ENCODE peak calls at places on chromosomes 3 and 15, in four cellular contexts. One of them, this sample, is unnamed.

GRCh38 chr3:56761887-56762605 is 39.7 kb downstream of the ARHGEF3 start:
- DNase-seq in pancreas: no peak
- DNase-seq in NB4: no peak
- DNase-seq in fibroblast of pulmonary artery: peak
- DNase-seq in this sample: no peak

GRCh38 chr15:89681146-89681545 is 2.0 kb upstream of the PLIN1 start:
- DNase-seq in NB4: no peak
- DNase-seq in pancreas: no peak
- DNase-seq in fibroblast of pulmonary artery: no peak
- DNase-seq in this sample: no peak

GRCh38 chr3:127473244-127474024 is 117.1 kb downstream of the TPRA1 start:
- DNase-seq in fibroblast of pulmonary artery: no peak
- DNase-seq in pancreas: no peak
- DNase-seq in NB4: peak
- DNase-seq in this sample: peak

GRCh38 chr15:23687143-23687470 is at the start of gene NDN:
- DNase-seq in NB4: no peak
- DNase-seq in pancreas: peak
- DNase-seq in fibroblast of pulmonary artery: peak
- DNase-seq in this sample: no peak

GRCh38 chr15:95604634-95605036 is 725.9 kb upstream of the NR2F2 start:
- DNase-seq in fibroblast of pulmonary artery: peak
- DNase-seq in NB4: no peak
- DNase-seq in pancreas: no peak
- DNase-seq in this sample: no peak

GRCh38 chr3:138827222-138827621 is 7.5 kb downstream of the PIK3CB start:
- DNase-seq in NB4: no peak
- DNase-seq in pancreas: no peak
- DNase-seq in fibroblast of pulmonary artery: no peak
- DNase-seq in this sample: no peak

GRCh38 chr3:101142160-101142559 is 148.9 kb upstream of the ABI3BP start:
- DNase-seq in fibroblast of pulmonary artery: no peak
- DNase-seq in NB4: no peak
- DNase-seq in pancreas: no peak
- DNase-seq in this sample: no peak

GRCh38 chr15:63597033-63597790 is at the start of gene FBXL22:
- DNase-seq in NB4: no peak
- DNase-seq in pancreas: no peak
- DNase-seq in fibroblast of pulmonary artery: peak
- DNase-seq in this sample: no peak

GRCh38 chr3:192848371-192849233 is 69.1 kb downstream of the MB21D2 start:
- DNase-seq in pancreas: no peak
- DNase-seq in NB4: no peak
- DNase-seq in fibroblast of pulmonary artery: no peak
- DNase-seq in this sample: peak

GRCh38 chr15:75008249-75009017 is 13.1 kb downstream of the SCAMP5 start:
- DNase-seq in pancreas: no peak
- DNase-seq in NB4: peak
- DNase-seq in fibroblast of pulmonary artery: no peak
- DNase-seq in this sample: peak

GRCh38 chr3:29694783-29695182 is 413.9 kb downstream of the RBMS3 start:
- DNase-seq in NB4: no peak
- DNase-seq in pancreas: no peak
- DNase-seq in fibroblast of pulmonary artery: peak
- DNase-seq in this sample: no peak

GRCh38 chr15:75584121-75584520 is 5.0 kb upstream of the PTPN9 start:
- DNase-seq in pancreas: no peak
- DNase-seq in NB4: no peak
- DNase-seq in fibroblast of pulmonary artery: peak
- DNase-seq in this sample: no peak

GRCh38 chr3:128279594-128279880 is 126.3 kb downstream of the EEFSEC start:
- DNase-seq in pancreas: no peak
- DNase-seq in NB4: no peak
- DNase-seq in fibroblast of pulmonary artery: no peak
- DNase-seq in this sample: no peak

GRCh38 chr3:72390841-72391240 is 457.4 kb downstream of the SHQ1 start:
- DNase-seq in NB4: no peak
- DNase-seq in fibroblast of pulmonary artery: peak
- DNase-seq in pancreas: no peak
- DNase-seq in this sample: no peak

GRCh38 chr3:167650459-167650858 is 3.3 kb downstream of the WDR49 start:
- DNase-seq in pancreas: no peak
- DNase-seq in fibroblast of pulmonary artery: no peak
- DNase-seq in NB4: no peak
- DNase-seq in this sample: no peak

GRCh38 chr3:13174803-13175135 is 101.5 kb upstream of the IQSEC1 start:
- DNase-seq in NB4: no peak
- DNase-seq in pancreas: no peak
- DNase-seq in fibroblast of pulmonary artery: no peak
- DNase-seq in this sample: no peak

GRCh38 chr3:58306662-58307286 is 454 bp downstream of the HTD2 start:
- DNase-seq in NB4: peak
- DNase-seq in pancreas: peak
- DNase-seq in fibroblast of pulmonary artery: peak
- DNase-seq in this sample: peak

GRCh38 chr15:92503889-92504288 is 110.2 kb downstream of the ST8SIA2 start:
- DNase-seq in NB4: no peak
- DNase-seq in fibroblast of pulmonary artery: no peak
- DNase-seq in pancreas: no peak
- DNase-seq in this sample: no peak

GRCh38 chr3:122826315-122826714 is 31.4 kb downstream of the SLC49A4 start:
- DNase-seq in NB4: no peak
- DNase-seq in fibroblast of pulmonary artery: no peak
- DNase-seq in pancreas: no peak
- DNase-seq in this sample: no peak

GRCh38 chr15:88246666-88247446 is 9.7 kb downstream of the NTRK3 start:
- DNase-seq in fibroblast of pulmonary artery: peak
- DNase-seq in NB4: peak
- DNase-seq in pancreas: peak
- DNase-seq in this sample: peak

GRCh38 chr15:85324202-85324601 is 56.2 kb upstream of the AKAP13 start:
- DNase-seq in NB4: peak
- DNase-seq in pancreas: no peak
- DNase-seq in fibroblast of pulmonary artery: no peak
- DNase-seq in this sample: no peak

GRCh38 chr3:67083277-67083676 is 85.2 kb downstream of the KBTBD8 start:
- DNase-seq in fibroblast of pulmonary artery: peak
- DNase-seq in NB4: peak
- DNase-seq in pancreas: no peak
- DNase-seq in this sample: peak

GRCh38 chr3:42302924-42303634 is 37.1 kb upstream of the CCK start:
- DNase-seq in pancreas: no peak
- DNase-seq in fibroblast of pulmonary artery: no peak
- DNase-seq in NB4: peak
- DNase-seq in this sample: peak

GRCh38 chr3:42306499-42306898 is 40.5 kb upstream of the CCK start:
- DNase-seq in fibroblast of pulmonary artery: no peak
- DNase-seq in pancreas: no peak
- DNase-seq in NB4: no peak
- DNase-seq in this sample: no peak

GRCh38 chr3:42314411-42314810 is 48.4 kb upstream of the CCK start:
- DNase-seq in fibroblast of pulmonary artery: no peak
- DNase-seq in pancreas: no peak
- DNase-seq in NB4: peak
- DNase-seq in this sample: peak

DNA sequence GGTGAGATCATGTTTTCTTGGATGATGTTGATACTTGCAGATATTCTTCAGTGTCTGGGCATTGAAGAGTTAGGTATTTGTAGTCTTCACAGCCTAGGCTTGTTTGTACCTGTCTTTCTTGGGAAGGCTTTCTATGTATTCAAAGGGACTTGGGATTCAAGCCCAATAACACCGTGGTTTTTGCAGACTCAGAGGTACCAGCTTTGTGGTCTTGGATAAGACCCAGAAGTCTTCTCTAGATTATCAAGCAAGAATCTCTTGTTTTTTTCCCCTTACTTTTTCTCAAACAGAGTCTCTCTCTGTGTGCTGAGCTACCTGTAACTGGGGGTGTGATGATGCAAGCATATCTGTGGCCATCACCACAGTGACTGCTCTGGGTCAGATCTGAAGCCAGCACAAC is 42.7 kb upstream of the CCK start:
- DNase-seq in fibroblast of pulmonary artery: no peak
- DNase-seq in NB4: no peak
- DNase-seq in pancreas: no peak
- DNase-seq in this sample: no peak
- TF ChIP-seq CTCF in fibroblast of pulmonary artery: no peak
- TF ChIP-seq CTCF in NB4: no peak
- TF ChIP-seq CTCF in pancreas: no peak
- TF ChIP-seq CTCF in this sample: no peak

GRCh38 chr15:67253103-67253502 is 1.4 kb downstream of the AAGAB start:
- DNase-seq in pancreas: no peak
- DNase-seq in NB4: no peak
- DNase-seq in fibroblast of pulmonary artery: no peak
- DNase-seq in this sample: no peak
- H3K4me3 ChIP-seq in pancreas: peak
- H3K4me3 ChIP-seq in NB4: peak
- H3K4me3 ChIP-seq in fibroblast of pulmonary artery: peak
- H3K4me3 ChIP-seq in this sample: peak

DNA sequence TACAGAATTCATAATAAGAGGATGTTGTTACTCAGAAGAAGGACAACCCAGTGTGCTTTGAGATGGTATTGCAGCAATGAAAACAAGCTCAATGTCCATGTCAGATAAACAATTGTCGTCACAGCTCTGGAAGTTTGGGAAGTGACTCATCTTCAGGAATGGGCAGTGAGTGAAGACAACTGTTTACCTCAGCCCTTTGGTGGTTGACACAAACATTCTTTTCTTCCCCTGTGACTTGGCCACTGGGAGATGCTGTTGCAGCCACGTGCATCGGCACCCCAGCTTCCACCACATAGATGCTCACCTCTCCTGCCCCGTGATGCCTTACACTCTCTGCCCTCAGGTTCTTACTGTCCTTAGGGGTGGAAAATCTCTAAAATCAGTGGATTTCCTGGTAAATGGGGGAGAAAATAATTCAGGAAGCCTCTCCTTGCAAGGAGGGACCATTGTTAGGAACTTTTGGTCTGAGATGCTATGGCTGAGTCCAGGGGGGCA is 114.1 kb upstream of the GALNT15 start:
- DNase-seq in pancreas: no peak
- DNase-seq in fibroblast of pulmonary artery: peak
- DNase-seq in NB4: no peak
- DNase-seq in this sample: no peak
- TF ChIP-seq CTCF in pancreas: no peak
- TF ChIP-seq CTCF in fibroblast of pulmonary artery: peak
- TF ChIP-seq CTCF in NB4: no peak
- TF ChIP-seq CTCF in this sample: no peak

GRCh38 chr3:171833006-171833405 is 10.1 kb upstream of the TMEM212 start:
- DNase-seq in NB4: no peak
- DNase-seq in fibroblast of pulmonary artery: no peak
- DNase-seq in pancreas: no peak
- DNase-seq in this sample: no peak

GRCh38 chr3:171834461-171834801 is 8.7 kb upstream of the TMEM212 start:
- DNase-seq in fibroblast of pulmonary artery: no peak
- DNase-seq in pancreas: no peak
- DNase-seq in NB4: no peak
- DNase-seq in this sample: no peak

GRCh38 chr3:171835613-171836012 is 7.5 kb upstream of the TMEM212 start:
- DNase-seq in NB4: no peak
- DNase-seq in fibroblast of pulmonary artery: no peak
- DNase-seq in pancreas: no peak
- DNase-seq in this sample: no peak

GRCh38 chr3:171835116-171835515 is 8.0 kb upstream of the TMEM212 start:
- DNase-seq in fibroblast of pulmonary artery: no peak
- DNase-seq in pancreas: no peak
- DNase-seq in NB4: peak
- DNase-seq in this sample: no peak

DNA sequence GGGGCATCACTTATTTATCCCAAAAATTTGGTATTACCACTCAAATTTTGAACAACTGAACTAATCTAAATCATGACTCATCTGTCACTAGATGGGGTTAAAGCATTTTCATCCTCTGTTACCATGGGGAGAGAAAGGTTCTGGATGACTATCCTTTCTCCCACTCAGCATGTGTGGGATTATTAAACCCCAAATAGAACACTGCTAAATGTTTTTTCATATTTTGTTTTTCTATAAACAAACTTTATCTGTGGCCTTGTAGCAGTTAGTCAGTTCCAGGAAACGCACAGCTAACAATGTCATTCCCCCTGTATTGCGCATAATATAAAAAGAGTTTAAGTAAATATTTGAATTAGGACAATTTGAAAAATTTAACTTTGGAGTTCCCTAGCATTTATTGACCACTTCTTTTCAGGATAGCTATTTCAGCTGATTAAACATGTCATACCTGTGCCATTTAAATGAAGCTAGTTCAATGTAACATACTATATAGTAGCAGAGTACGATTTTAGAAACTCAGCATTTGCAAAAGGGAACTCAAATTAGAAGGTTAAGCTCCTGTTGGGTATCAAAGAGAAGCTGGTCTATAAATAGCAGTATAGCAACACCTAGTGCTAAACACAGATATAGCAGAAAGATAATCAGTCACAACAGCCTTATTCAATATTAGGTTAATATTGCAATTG is 9.2 kb upstream of the TMEM212 start:
- DNase-seq in fibroblast of pulmonary artery: peak
- DNase-seq in pancreas: no peak
- DNase-seq in NB4: peak
- DNase-seq in this sample: peak
- H3K4me3 ChIP-seq in fibroblast of pulmonary artery: no peak
- H3K4me3 ChIP-seq in pancreas: no peak
- H3K4me3 ChIP-seq in NB4: no peak
- H3K4me3 ChIP-seq in this sample: no peak

This sample was measured in GM12865.